ENCODE peak calls at places on chromosome 2, in ten cellular contexts. V is nephron progenitor cell, N is cardiac muscle cell, F is prostate gland, W is GM12865, S is coronary artery, M is pancreas, X is breast epithelium, K is NB4, R is astrocyte of the spinal cord. T is an unnamed sample.
A peak's percentile ranks its signal among the peaks of the same experiment; 100 is the strongest.

GRCh38 chr2:43075906-43076585 is 150.4 kb downstream of the ZFP36L2 start:
- DNase-seq in V (no peak), N (no peak), F (no peak), W (no peak), S (peak; percentile 88), M (no peak), X (no peak), K (no peak), R (peak; percentile 88), T (peak; percentile 78)

GRCh38 chr2:10659898-10660568 is 29.7 kb downstream of the NOL10 start:
- DNase-seq in V (peak; percentile 58), N (peak; percentile 58), F (peak; percentile 27), W (peak; percentile 21), S (no peak), M (peak; percentile 33), X (peak; percentile 54), K (peak; percentile 69), R (peak; percentile 80), T (peak; percentile 77)

GRCh38 chr2:10232096-10232815 is 70.4 kb upstream of the HPCAL1 start:
- DNase-seq in V (no peak), N (no peak), F (no peak), W (no peak), S (no peak), M (no peak), X (peak; percentile 33), K (no peak), R (no peak), T (no peak)

GRCh38 chr2:145845207-145845894 is 1325.4 kb upstream of the ZEB2 start:
- DNase-seq in V (no peak), N (no peak), F (no peak), W (no peak), S (no peak), M (no peak), X (no peak), K (peak; percentile 65), R (no peak), T (peak; percentile 50)

GRCh38 chr2:56474412-56475158 is 290.8 kb downstream of the CCDC85A start:
- DNase-seq in V (no peak), N (peak; percentile 46), F (no peak), W (no peak), S (no peak), M (no peak), X (no peak), K (no peak), R (no peak), T (peak; percentile 86)

GRCh38 chr2:121205321-121205942 is 79.6 kb downstream of the TFCP2L1 start:
- DNase-seq in V (no peak), N (peak; percentile 42), F (no peak), W (no peak), S (no peak), M (no peak), X (peak; percentile 68), K (no peak), R (peak; percentile 21), T (peak; percentile 33)

GRCh38 chr2:37543967-37544366 is 127.5 kb downstream of the CDC42EP3 start:
- DNase-seq in V (no peak), N (no peak), F (no peak), W (peak; percentile 75), S (no peak), M (no peak), X (no peak), K (no peak), R (no peak), T (no peak)

GRCh38 chr2:162198239-162198638 is 45.0 kb downstream of the FAP start:
- DNase-seq in V (no peak), N (no peak), F (no peak), W (no peak), S (no peak), M (no peak), X (no peak), K (no peak), R (peak; percentile 15), T (no peak)

GRCh38 chr2:119645173-119645846 is 33.7 kb upstream of the TMEM177 start:
- DNase-seq in V (no peak), N (no peak), F (no peak), W (no peak), S (no peak), M (no peak), X (no peak), K (no peak), R (no peak), T (no peak)

GRCh38 chr2:170821631-170822291 is 5.1 kb downstream of the GAD1 start:
- DNase-seq in V (peak; percentile 25), N (no peak), F (no peak), W (no peak), S (no peak), M (no peak), X (no peak), K (no peak), R (no peak), T (no peak)

GRCh38 chr2:55239656-55240222 is 7.3 kb downstream of the RPS27A start:
- DNase-seq in V (no peak), N (no peak), F (no peak), W (no peak), S (no peak), M (no peak), X (no peak), K (no peak), R (no peak), T (no peak)

GRCh38 chr2:146370821-146371220 is 1474.0 kb upstream of the ACVR2A start:
- DNase-seq in V (no peak), N (no peak), F (no peak), W (no peak), S (no peak), M (no peak), X (no peak), K (no peak), R (peak; percentile 8), T (no peak)

GRCh38 chr2:207473866-207474251 is 55.9 kb upstream of the CREB1 start:
- DNase-seq in V (no peak), N (no peak), F (no peak), W (no peak), S (no peak), M (no peak), X (no peak), K (no peak), R (no peak), T (no peak)

GRCh38 chr2:207471261-207471660 is 58.5 kb upstream of the CREB1 start:
- DNase-seq in V (no peak), N (no peak), F (no peak), W (no peak), S (no peak), M (no peak), X (no peak), K (no peak), R (no peak), T (no peak)

GRCh38 chr2:207474871-207475485 is 54.8 kb upstream of the CREB1 start:
- DNase-seq in V (peak; percentile 46), N (peak; percentile 76), F (peak; percentile 34), W (peak; percentile 59), S (no peak), M (peak; percentile 27), X (no peak), K (peak; percentile 73), R (peak; percentile 64), T (peak; percentile 71)

GRCh38 chr2:207472343-207473202 is 57.2 kb upstream of the CREB1 start:
- DNase-seq in V (no peak), N (no peak), F (no peak), W (no peak), S (no peak), M (no peak), X (no peak), K (no peak), R (no peak), T (no peak)

GRCh38 chr2:207473203-207473865 is 56.4 kb upstream of the CREB1 start:
- DNase-seq in V (peak; percentile 22), N (peak; percentile 71), F (peak; percentile 21), W (peak; percentile 73), S (no peak), M (no peak), X (no peak), K (peak; percentile 70), R (peak; percentile 90), T (peak; percentile 77)
- TF ChIP-seq CTCF in V (peak; percentile 49), N (peak; percentile 83), F (peak; percentile 58), W (peak; percentile 60), S (peak; percentile 26), M (no peak), X (peak; percentile 51), K (peak; percentile 56), R (peak; percentile 82), T (peak; percentile 71)

DNA sequence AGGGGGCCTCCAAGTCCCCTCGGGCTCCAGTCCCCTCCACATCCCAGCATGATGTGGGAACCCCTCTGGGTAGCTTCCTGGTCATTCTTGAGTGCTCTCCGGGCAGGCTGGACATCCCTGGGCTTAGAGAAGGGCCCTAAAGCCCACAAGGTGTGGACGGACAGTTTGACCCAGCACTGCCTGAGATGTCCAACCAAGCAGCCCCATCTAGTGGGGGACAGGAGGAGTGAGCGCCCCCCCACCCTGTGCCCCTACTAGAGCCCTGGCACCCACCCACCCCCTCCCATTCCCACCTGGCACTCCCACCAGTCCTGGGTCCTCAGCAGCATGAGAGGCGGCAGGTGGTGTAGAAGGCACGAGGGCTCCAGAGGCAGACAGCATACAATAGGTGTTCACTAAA is 45.9 kb downstream of the CYP27C1 start:
- DNase-seq in V (no peak), N (no peak), F (no peak), W (no peak), S (peak; percentile 57), M (no peak), X (no peak), K (peak; percentile 60), R (peak; percentile 46), T (peak; percentile 43)
- TF ChIP-seq CTCF in V (no peak), N (peak; percentile 34), F (no peak), W (peak; percentile 27), S (no peak), M (no peak), X (no peak), K (peak; percentile 37), R (peak; percentile 52), T (peak; percentile 51)

GRCh38 chr2:35067420-35067819 is 1288.2 kb upstream of the CRIM1 start:
- DNase-seq in V (no peak), N (no peak), F (no peak), W (no peak), S (no peak), M (no peak), X (no peak), K (no peak), R (no peak), T (no peak)
- TF ChIP-seq CTCF in V (no peak), N (no peak), F (no peak), W (no peak), S (no peak), M (no peak), X (no peak), K (no peak), R (no peak), T (no peak)

DNA sequence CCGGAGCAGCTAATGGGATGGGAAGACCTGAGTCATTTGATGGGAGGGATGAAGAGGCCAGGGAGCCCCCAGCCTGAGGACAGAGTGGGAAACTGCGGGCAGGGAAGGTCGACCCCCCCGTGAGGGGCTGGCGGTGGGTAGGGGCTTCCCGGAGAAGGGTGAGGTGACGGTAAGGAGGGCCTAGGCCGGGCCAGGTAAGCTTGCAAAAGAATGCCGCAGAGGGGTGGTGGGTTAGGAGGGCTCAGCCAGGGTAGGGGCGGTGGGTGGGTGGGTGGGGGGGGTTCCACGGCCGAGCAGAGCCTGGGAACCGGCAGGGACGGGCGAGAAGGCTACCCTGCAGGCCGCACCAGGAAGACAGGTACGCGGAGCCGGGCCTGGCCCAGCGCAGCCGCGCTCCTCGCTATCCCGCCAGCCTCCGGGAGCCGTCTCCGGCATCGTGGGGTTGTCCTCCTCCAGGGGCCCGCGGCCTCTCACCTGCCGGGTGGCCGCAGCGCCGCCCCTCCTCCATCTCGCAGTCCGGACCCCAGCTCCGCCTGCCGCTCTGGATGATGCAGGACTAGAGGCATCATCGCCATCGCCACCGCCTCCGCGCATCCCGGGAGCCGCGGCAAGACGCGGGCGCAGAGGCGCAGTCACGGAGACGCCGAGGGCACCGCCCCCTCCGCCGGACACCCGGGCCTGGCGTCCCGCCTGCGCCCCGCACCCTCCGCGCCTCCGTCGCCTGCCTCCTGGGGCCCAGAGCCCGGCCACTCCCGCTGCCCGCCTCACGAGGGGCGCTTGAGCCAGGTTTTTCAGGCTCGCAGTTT is at the start of gene GPR75:
- DNase-seq in V (peak; percentile 6), N (peak; percentile 32), F (peak; percentile 29), W (no peak), S (peak; percentile 76), M (peak; percentile 52), X (peak; percentile 57), K (no peak), R (peak; percentile 26), T (no peak)
- TF ChIP-seq CTCF in V (no peak), N (no peak), F (no peak), W (no peak), S (no peak), M (no peak), X (no peak), K (no peak), R (no peak), T (no peak)

T was measured in MCF 10A.